ENCODE peak calls at places on chromosomes 16 and 17, in nine cellular contexts. G is ovary, N is esophagus squamous epithelium, L is Peyer's patch, M is tibial nerve, T is sigmoid colon, H is testis, B is A549, F is stomach. P is an unnamed sample. For H3K4me1, the result is how much of the 10 kb centered on the place peaks cover.

GRCh38 chr17:42114118-42114517 is 1.6 kb upstream of the DHX58 start:
- DNase-seq in T (no peak), H (no peak), F (no peak), G (no peak), N (no peak), B (no peak), M (no peak), L (no peak), P (no peak)

GRCh38 chr16:50692999-50693781 is at the start of gene NOD2:
- DNase-seq in G (no peak), H (no peak), B (peak), L (no peak), N (no peak), M (no peak), F (peak), T (no peak), P (no peak)

GRCh38 chr17:11935734-11936406 is 61.4 kb downstream of the ZNF18 start:
- DNase-seq in L (no peak), M (peak), H (peak), T (no peak), B (peak), N (no peak), F (no peak), G (no peak), P (peak)

GRCh38 chr17:36849871-36850348 is 87.4 kb upstream of the LHX1 start:
- DNase-seq in L (no peak), M (no peak), T (no peak), B (peak), G (no peak), H (no peak), F (no peak), N (no peak), P (no peak)

GRCh38 chr17:50699410-50699809 is 8.3 kb downstream of the ANKRD40 start:
- DNase-seq in F (no peak), G (no peak), B (peak), M (no peak), L (no peak), T (no peak), N (no peak), H (no peak), P (peak)

GRCh38 chr16:67190448-67191399 is 788 bp upstream of the EXOC3L1 start:
- DNase-seq in H (no peak), G (no peak), M (no peak), F (no peak), B (no peak), N (no peak), T (no peak), L (no peak), P (no peak)

GRCh38 chr17:12230411-12230810 is 209.7 kb downstream of the MAP2K4 start:
- DNase-seq in B (no peak), F (no peak), N (no peak), L (no peak), G (no peak), M (no peak), T (no peak), H (no peak), P (peak)

GRCh38 chr17:80524150-80524712 is 20.4 kb upstream of the RPTOR start:
- DNase-seq in B (no peak), M (no peak), T (no peak), G (no peak), F (no peak), H (peak), N (no peak), L (no peak), P (no peak)

GRCh38 chr17:27545562-27546229 is 85.3 kb upstream of the LGALS9 start:
- DNase-seq in T (no peak), F (no peak), L (no peak), B (no peak), G (no peak), N (no peak), M (no peak), H (no peak), P (peak)

GRCh38 chr17:18377437-18378204 is at the start of gene EVPLL:
- DNase-seq in F (peak), T (peak), L (peak), G (no peak), H (no peak), M (peak), B (peak), N (no peak), P (no peak)

GRCh38 chr17:33106525-33107162 is 115.0 kb downstream of the SPACA3 start:
- DNase-seq in N (no peak), G (no peak), L (no peak), H (no peak), F (no peak), T (no peak), M (no peak), B (no peak), P (no peak)

GRCh38 chr16:88468289-88469129 is 15.4 kb downstream of the ZFPM1 start:
- DNase-seq in M (no peak), B (peak), L (no peak), N (no peak), G (no peak), T (no peak), H (peak), F (peak), P (no peak)

GRCh38 chr17:16050844-16051243 is 51.2 kb downstream of the TTC19 start:
- DNase-seq in F (no peak), T (no peak), G (no peak), N (no peak), H (no peak), B (no peak), L (no peak), M (no peak), P (no peak)

GRCh38 chr16:82603784-82604411 is 22.9 kb upstream of the CDH13 start:
- DNase-seq in B (peak), H (peak), T (no peak), G (no peak), M (no peak), F (peak), L (no peak), N (no peak), P (no peak)

GRCh38 chr16:87653234-87653633 is 50.9 kb downstream of the JPH3 start:
- DNase-seq in M (no peak), T (no peak), N (no peak), F (no peak), G (no peak), H (no peak), B (peak), L (no peak), P (no peak)

GRCh38 chr16:57510016-57510871 is 24.0 kb upstream of the DOK4 start:
- DNase-seq in G (no peak), T (peak), F (no peak), B (no peak), H (no peak), M (no peak), N (no peak), L (no peak), P (no peak)

GRCh38 chr16:47774661-47775060 is 313.5 kb downstream of the PHKB start:
- DNase-seq in T (no peak), N (no peak), H (no peak), L (no peak), F (peak), B (peak), G (no peak), M (no peak), P (no peak)

GRCh38 chr16:30030841-30031413 is at the start of gene TLCD3B:
- DNase-seq in T (no peak), N (no peak), H (no peak), B (no peak), G (no peak), F (no peak), M (no peak), L (no peak), P (no peak)

GRCh38 chr16:62077998-62078397 is 41.8 kb upstream of the CDH8 start:
- DNase-seq in G (no peak), B (peak), H (peak), F (no peak), M (no peak), T (no peak), N (no peak), L (no peak), P (peak)

GRCh38 chr17:7576432-7576937 is 3.0 kb upstream of the CD68 start:
- DNase-seq in B (no peak), T (no peak), M (no peak), N (no peak), L (no peak), F (no peak), H (no peak), G (no peak), P (no peak)

GRCh38 chr16:15830832-15831451 is 25.9 kb downstream of the MYH11 start:
- DNase-seq in H (no peak), L (no peak), M (no peak), N (no peak), B (no peak), T (no peak), F (no peak), G (no peak), P (no peak)

GRCh38 chr17:77995146-77995852 is 36.8 kb downstream of the TNRC6C start:
- DNase-seq in L (no peak), B (no peak), H (no peak), G (no peak), F (no peak), T (no peak), M (no peak), N (no peak), P (peak)

GRCh38 chr17:5537251-5537650 is 47.1 kb downstream of the NLRP1 start:
- DNase-seq in M (no peak), N (no peak), F (no peak), H (no peak), B (no peak), T (no peak), L (no peak), G (no peak), P (no peak)

GRCh38 chr17:70022175-70022574 is 52.9 kb upstream of the KCNJ16 start:
- DNase-seq in F (no peak), B (no peak), T (no peak), L (no peak), M (no peak), N (no peak), H (no peak), G (no peak), P (no peak)

GRCh38 chr17:72725432-72726068 is 366.9 kb downstream of the SLC39A11 start:
- DNase-seq in T (no peak), N (no peak), L (peak), G (peak), H (peak), B (peak), F (peak), M (no peak), P (peak)

GRCh38 chr17:7081341-7082062 is 1.5 kb upstream of the CLEC10A start:
- DNase-seq in F (no peak), H (no peak), T (no peak), G (no peak), L (peak), M (no peak), N (no peak), B (no peak), P (no peak)

GRCh38 chr16:17802566-17802965 is 331.8 kb upstream of the XYLT1 start:
- DNase-seq in M (no peak), H (no peak), L (no peak), T (no peak), B (no peak), F (no peak), G (no peak), N (no peak), P (no peak)

GRCh38 chr16:15660203-15660601 is 10.2 kb downstream of the NDE1 start:
- DNase-seq in T (peak), M (no peak), H (no peak), G (no peak), N (no peak), L (no peak), B (no peak), F (no peak), P (no peak)

GRCh38 chr17:7367083-7367482 is 12.1 kb downstream of the TMEM95 start:
- DNase-seq in T (no peak), L (no peak), M (no peak), H (no peak), N (no peak), G (no peak), F (no peak), B (no peak), P (no peak)

GRCh38 chr17:3043737-3044365 is 19.6 kb downstream of the OR1D5 start:
- DNase-seq in B (peak), L (no peak), T (no peak), H (peak), M (no peak), F (no peak), N (no peak), G (no peak), P (no peak)

GRCh38 chr17:34637041-34637547 is 57.7 kb downstream of the TMEM132E start:
- DNase-seq in H (no peak), B (no peak), N (no peak), F (no peak), G (no peak), M (no peak), T (no peak), L (no peak), P (no peak)

GRCh38 chr16:705748-706188 is at the start of gene FBXL16:
- DNase-seq in N (no peak), G (no peak), M (no peak), H (peak), B (no peak), F (no peak), L (no peak), T (no peak), P (no peak)

GRCh38 chr16:66135376-66135775 is 231.1 kb upstream of the CDH5 start:
- DNase-seq in B (no peak), T (peak), L (peak), H (peak), N (no peak), G (peak), M (peak), F (no peak), P (peak)

DNA sequence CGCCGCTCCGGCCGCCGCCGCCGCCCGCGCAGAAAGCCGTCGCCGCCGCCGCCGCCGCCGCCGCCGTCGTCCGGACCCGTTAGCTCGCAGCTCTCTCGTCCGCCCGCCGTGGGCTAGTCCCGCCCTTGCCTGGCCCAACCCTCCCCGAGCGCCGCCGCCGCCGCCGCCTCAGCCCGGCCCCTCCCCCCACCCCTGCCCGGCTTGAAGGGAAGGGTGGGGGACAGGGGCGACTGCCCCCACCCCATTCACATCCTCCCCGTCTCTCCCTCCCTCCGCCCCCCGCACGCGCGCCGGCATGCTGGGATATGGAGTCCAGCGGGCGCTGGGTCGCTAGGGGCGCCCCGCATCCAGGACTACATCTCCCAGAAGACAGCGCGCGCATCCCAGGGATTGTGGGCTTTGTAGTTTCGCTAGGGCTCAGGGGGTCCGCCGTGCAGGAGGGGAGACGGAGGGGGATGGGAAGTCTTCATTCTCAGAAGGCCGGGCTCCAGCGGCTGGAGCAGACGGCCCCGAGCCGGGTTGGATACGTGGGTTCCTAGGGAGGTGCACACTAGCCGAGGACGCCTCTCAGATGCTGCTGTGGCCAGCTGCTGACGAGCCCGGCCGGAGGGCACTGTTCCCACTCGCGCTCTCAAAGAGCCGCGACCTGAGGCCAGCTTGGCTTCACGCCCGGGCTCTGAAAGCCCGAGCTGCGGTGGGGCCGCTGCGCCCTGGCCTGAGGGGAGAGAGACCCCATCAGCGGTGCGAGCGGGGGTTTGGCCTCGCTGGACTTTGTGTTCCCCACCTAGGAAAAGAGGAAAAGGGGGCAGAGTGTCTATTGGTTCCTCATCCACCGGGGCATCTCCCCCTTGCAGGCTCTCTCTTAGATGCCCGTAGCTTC is at the start of gene ST3GAL2:
- DNase-seq in N (peak), G (peak), L (peak), M (peak), B (peak), H (peak), F (peak), T (peak), P (peak)
- TF ChIP-seq POLR2A in N (no peak), G (no peak), L (no peak), M (peak), B (peak), H (no peak), F (no peak), T (no peak), P (no peak)

DNA sequence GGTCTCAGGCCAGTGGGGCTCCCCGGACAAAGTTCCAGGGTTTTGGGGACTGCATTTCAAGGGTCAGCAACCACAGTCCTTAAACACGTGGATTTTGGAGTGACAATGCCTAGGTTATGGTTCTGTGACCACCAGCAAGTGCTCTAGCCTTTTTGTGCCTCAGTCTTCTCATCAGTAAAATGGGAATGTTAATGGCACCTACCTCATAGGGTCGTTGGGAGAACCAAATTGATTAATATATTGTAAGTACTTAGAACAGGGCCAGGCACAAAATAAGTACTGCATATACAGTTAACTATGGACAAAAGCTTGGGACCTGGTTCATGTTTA is 13.8 kb downstream of the IL4R start:
- DNase-seq in N (no peak), T (no peak), B (no peak), H (no peak), F (no peak), L (no peak), G (no peak), M (no peak), P (no peak)
- H3K27ac ChIP-seq in N (peak), T (peak), B (peak), H (peak), F (peak), L (peak), G (no peak), M (peak), P (peak)

GRCh38 chr17:57422574-57423164 is 166.3 kb downstream of the MSI2 start:
- DNase-seq in M (no peak), F (no peak), H (no peak), L (no peak), B (peak), G (no peak), N (no peak), T (no peak), P (peak)
- H3K4me1 ChIP-seq in M (under half), F (under half), H (under half), L (under half), B (under half), G (under half), N (under half), T (under half), P (under half)

GRCh38 chr17:40442392-40443195 is 656 bp upstream of the IGFBP4 start:
- DNase-seq in L (peak), H (no peak), F (no peak), M (peak), G (peak), N (no peak), T (peak), B (peak), P (no peak)

GRCh38 chr17:40443988-40444899 is 994 bp downstream of the IGFBP4 start:
- DNase-seq in M (no peak), F (no peak), H (no peak), G (peak), B (peak), L (no peak), T (no peak), N (no peak), P (no peak)

GRCh38 chr17:40440166-40440565 is 3.1 kb upstream of the IGFBP4 start:
- DNase-seq in G (no peak), F (no peak), M (no peak), T (no peak), L (no peak), N (no peak), B (no peak), H (no peak), P (no peak)

GRCh38 chr17:40445769-40446468 is 2.7 kb downstream of the IGFBP4 start:
- DNase-seq in G (no peak), H (no peak), L (no peak), B (peak), F (no peak), N (no peak), T (no peak), M (no peak), P (no peak)

DNA sequence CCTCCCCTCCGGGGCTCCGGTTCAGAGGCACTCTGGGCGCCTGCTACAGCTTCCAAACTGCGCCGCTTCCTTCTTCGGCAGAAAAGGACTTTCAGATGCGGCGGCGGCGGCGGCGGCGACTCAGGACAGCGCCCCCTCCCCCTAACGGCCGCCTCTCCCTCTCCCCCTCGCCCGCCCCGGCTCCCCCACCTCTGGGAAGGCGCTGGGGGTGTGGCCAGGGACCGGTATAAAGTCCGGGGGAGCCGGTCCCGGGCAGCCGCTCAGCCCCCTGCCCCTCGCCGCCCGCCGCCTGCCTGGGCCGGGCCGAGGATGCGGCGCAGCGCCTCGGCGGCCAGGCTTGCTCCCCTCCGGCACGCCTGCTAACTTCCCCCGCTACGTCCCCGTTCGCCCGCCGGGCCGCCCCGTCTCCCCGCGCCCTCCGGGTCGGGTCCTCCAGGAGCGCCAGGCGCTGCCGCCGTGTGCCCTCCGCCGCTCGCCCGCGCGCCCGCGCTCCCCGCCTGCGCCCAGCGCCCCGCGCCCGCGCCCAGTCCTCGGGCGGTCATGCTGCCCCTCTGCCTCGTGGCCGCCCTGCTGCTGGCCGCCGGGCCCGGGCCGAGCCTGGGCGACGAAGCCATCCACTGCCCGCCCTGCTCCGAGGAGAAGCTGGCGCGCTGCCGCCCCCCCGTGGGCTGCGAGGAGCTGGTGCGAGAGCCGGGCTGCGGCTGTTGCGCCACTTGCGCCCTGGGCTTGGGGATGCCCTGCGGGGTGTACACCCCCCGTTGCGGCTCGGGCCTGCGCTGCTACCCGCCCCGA is at the start of gene IGFBP4:
- DNase-seq in M (peak), N (no peak), G (peak), B (peak), F (peak), H (peak), L (peak), T (peak), P (peak)
- TF ChIP-seq POLR2A in M (peak), N (peak), G (peak), B (peak), F (no peak), H (no peak), L (peak), T (peak), P (peak)

P was measured in adrenal gland.